ENCODE peak calls at places on chromosome 6, in five cellular contexts. L is endothelial cell of umbilical vein, Y is fibroblast of lung, M is trophoblast cell, W is GM23248. H is an unnamed sample.

GRCh38 chr6:114419175-114419574 is 76.4 kb upstream of the HS3ST5 start:
- DNase-seq in L (no peak), Y (peak; percentile 58), M (no peak), W (no peak), H (no peak)

GRCh38 chr6:158793432-158793831 is 25.7 kb downstream of the EZR start:
- DNase-seq in L (peak; percentile 37), Y (peak; percentile 61), M (peak; percentile 36), W (peak; percentile 66), H (peak; percentile 68)

GRCh38 chr6:140311146-140311545 is 936.7 kb upstream of the CITED2 start:
- DNase-seq in L (no peak), Y (peak; percentile 9), M (no peak), W (peak; percentile 25), H (no peak)

GRCh38 chr6:73747293-73747692 is 51.3 kb downstream of the CD109 start:
- DNase-seq in L (no peak), Y (no peak), M (no peak), W (no peak), H (no peak)

GRCh38 chr6:158688860-158689259 is 39.0 kb downstream of the SYTL3 start:
- DNase-seq in L (peak; percentile 20), Y (no peak), M (no peak), W (peak; percentile 50), H (no peak)

GRCh38 chr6:24078200-24078599 is 47.8 kb upstream of the NRSN1 start:
- DNase-seq in L (no peak), Y (peak; percentile 64), M (no peak), W (peak; percentile 78), H (no peak)

GRCh38 chr6:47357827-47358226 is 48.1 kb upstream of the TNFRSF21 start:
- DNase-seq in L (no peak), Y (no peak), M (no peak), W (no peak), H (no peak)

GRCh38 chr6:118335325-118335724 is 212.8 kb upstream of the PLN start:
- DNase-seq in L (no peak), Y (peak; percentile 38), M (no peak), W (no peak), H (no peak)

GRCh38 chr6:13342414-13343019 is 14.2 kb upstream of the TBC1D7 start:
- DNase-seq in L (no peak), Y (no peak), M (no peak), W (no peak), H (no peak)

GRCh38 chr6:53795254-53795701 is 473 bp downstream of the LRRC1 start:
- DNase-seq in L (no peak), Y (no peak), M (peak; percentile 32), W (no peak), H (no peak)

GRCh38 chr6:163837681-163838431 is 423.3 kb downstream of the QKI start:
- DNase-seq in L (no peak), Y (peak; percentile 56), M (no peak), W (peak; percentile 12), H (no peak)

GRCh38 chr6:4967301-4968030 is 36.4 kb downstream of the RPP40 start:
- DNase-seq in L (no peak), Y (no peak), M (peak; percentile 58), W (no peak), H (no peak)

GRCh38 chr6:9039258-9039657 is 603.9 kb upstream of the SLC35B3 start:
- DNase-seq in L (no peak), Y (no peak), M (no peak), W (no peak), H (no peak)

GRCh38 chr6:80245043-80245442 is 138.6 kb downstream of the BCKDHB start:
- DNase-seq in L (no peak), Y (no peak), M (no peak), W (no peak), H (no peak)

GRCh38 chr6:139530551-139530950 is 156.1 kb upstream of the CITED2 start:
- DNase-seq in L (no peak), Y (no peak), M (no peak), W (no peak), H (no peak)

GRCh38 chr6:140485740-140486467 is 1111.5 kb upstream of the CITED2 start:
- DNase-seq in L (peak; percentile 13), Y (peak; percentile 98), M (peak; percentile 56), W (peak; percentile 97), H (peak; percentile 8)

GRCh38 chr6:35216832-35217811 is 3.4 kb downstream of the SCUBE3 start:
- DNase-seq in L (no peak), Y (no peak), M (no peak), W (no peak), H (no peak)

GRCh38 chr6:156379946-156380707 is 397.1 kb upstream of the ARID1B start:
- DNase-seq in L (peak; percentile 69), Y (peak; percentile 74), M (peak; percentile 68), W (peak; percentile 38), H (no peak)

GRCh38 chr6:13359287-13359686 is 30.9 kb upstream of the TBC1D7 start:
- DNase-seq in L (no peak), Y (no peak), M (no peak), W (no peak), H (no peak)

GRCh38 chr6:143141442-143141841 is 80.8 kb downstream of the AIG1 start:
- DNase-seq in L (no peak), Y (no peak), M (no peak), W (peak; percentile 92), H (no peak)

GRCh38 chr6:166119116-166119911 is 48.3 kb downstream of the TBXT start:
- DNase-seq in L (no peak), Y (no peak), M (peak; percentile 44), W (no peak), H (no peak)

GRCh38 chr6:65680232-65680631 is 26.8 kb downstream of the EYS start:
- DNase-seq in L (no peak), Y (no peak), M (no peak), W (no peak), H (no peak)
- H2AFZ ChIP-seq in L (no peak overlapping the region), Y (no peak overlapping the region), M (no peak overlapping the region), W (no peak overlapping the region), H (no peak overlapping the region)

DNA sequence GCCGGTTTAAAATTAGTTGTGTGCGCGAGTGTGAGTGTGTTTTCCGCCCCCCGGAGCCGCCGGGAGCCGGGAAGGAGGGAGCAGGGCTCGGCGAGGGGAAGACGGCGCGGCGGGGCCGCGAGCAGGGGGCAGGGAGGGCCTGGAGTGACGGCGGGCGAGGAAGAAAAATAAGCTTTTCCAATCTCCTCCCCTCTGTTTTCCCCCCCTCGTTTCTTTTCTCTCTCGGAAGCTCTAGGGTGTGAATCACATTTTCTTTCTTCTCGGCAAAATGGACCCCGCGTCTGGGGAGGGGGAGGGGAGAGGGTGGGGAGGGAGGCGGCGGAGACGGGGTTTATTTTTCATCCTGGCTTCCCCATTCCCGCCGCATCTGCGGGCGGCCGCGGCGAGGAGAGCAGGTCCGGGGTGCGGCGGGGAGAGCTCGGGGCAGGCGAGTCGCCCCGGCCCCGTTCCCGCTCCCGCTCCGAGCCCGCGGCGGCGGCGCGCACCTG is 881 bp downstream of the BICRAL start:
- DNase-seq in L (peak; percentile 95), Y (peak; percentile 92), M (peak; percentile 50), W (peak; percentile 91), H (peak; percentile 62)
- H3K79me2 ChIP-seq in L (peaks cover 43% of the 10 kb centered on the region), Y (peaks cover 36% of the 10 kb centered on the region), M (peaks cover 14% of the 10 kb centered on the region), W (peaks cover 59% of the 10 kb centered on the region), H (peaks cover 53% of the 10 kb centered on the region)

DNA sequence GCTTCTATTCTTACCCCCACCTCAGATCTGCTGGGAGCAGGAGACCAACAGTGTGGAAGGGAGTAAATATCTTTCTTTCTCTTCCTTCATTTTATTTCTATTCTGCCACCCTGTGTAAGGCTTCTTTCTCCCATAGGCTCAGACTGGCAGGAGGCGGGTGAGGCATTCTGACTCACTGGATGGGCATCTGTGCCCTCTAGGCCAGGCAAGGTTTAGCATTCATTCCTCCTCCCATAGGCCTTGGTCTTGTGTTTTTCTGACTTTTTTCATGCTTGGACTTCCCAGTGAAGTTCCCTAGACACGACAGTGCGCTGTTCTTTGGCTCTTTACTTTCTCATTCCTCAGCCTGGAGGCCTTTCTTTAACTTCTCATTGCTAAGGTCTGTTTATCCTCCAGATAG is 235.2 kb downstream of the SYNE1 start:
- DNase-seq in L (peak; percentile 8), Y (peak; percentile 47), M (peak; percentile 43), W (peak; percentile 67), H (peak; percentile 63)
- H3K27ac ChIP-seq in L (no peak overlapping the region), Y (no peak overlapping the region), M (no peak overlapping the region), W (peak overlapping the region; percentile 22), H (peak overlapping the region; percentile 46)

DNA sequence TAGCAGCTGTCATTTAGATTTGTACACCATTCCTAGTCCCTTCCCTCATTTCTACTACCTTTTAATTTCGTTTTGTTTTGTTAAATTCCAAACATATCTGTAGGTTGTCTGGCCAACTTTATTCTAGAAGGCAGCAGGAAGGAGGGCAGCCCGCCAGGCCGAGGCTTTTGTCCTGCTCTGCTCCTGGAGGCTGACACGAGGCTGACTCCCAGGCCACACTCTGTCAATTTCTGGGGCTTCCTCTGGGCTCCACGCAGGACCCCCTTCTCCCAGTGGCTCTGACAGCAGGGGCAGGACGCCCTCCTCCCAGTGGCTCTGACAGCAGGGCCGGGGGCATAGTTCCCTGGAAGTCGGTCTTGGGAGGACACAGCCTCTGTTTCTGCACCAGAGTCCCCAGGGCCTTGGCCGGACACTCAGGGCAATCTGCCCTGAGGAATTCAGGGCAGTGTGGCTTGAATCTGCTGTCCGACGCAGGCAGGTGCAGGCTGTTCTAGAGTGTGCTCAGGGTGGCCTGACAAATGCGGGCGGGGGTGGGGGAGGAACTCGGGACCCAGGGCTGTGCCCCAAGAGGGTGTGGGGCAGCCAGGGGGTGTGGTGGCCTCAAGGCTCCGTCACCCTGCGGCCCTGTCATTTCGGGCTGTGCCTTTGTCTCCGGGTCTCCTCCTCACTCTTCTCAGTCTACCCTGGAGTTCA is 11.8 kb downstream of the SMOC2 start:
- DNase-seq in L (no peak), Y (no peak), M (peak; percentile 10), W (no peak), H (no peak)
- H2AFZ ChIP-seq in L (no peak overlapping the region), Y (no peak overlapping the region), M (no peak overlapping the region), W (no peak overlapping the region), H (no peak overlapping the region)

GRCh38 chr6:41083072-41083471 is 10.3 kb downstream of the NFYA start:
- DNase-seq in L (no peak), Y (no peak), M (no peak), W (no peak), H (no peak)
- H3K79me2 ChIP-seq in L (peaks cover 48% of the 10 kb centered on the region), Y (peaks cover 16% of the 10 kb centered on the region), M (peaks cover 4% of the 10 kb centered on the region), W (peaks cover 68% of the 10 kb centered on the region), H (peaks cover 23% of the 10 kb centered on the region)

GRCh38 chr6:135503703-135504475 is 6.3 kb upstream of the AHI1 start:
- DNase-seq in L (no peak), Y (no peak), M (no peak), W (no peak), H (no peak)

GRCh38 chr6:135506270-135506997 is 8.9 kb upstream of the AHI1 start:
- DNase-seq in L (peak; percentile 61), Y (peak; percentile 51), M (no peak), W (peak; percentile 73), H (peak; percentile 45)

GRCh38 chr6:135505648-135506047 is 8.1 kb upstream of the AHI1 start:
- DNase-seq in L (no peak), Y (no peak), M (no peak), W (peak; percentile 10), H (no peak)

GRCh38 chr6:135505222-135505621 is 7.7 kb upstream of the AHI1 start:
- DNase-seq in L (no peak), Y (no peak), M (no peak), W (no peak), H (no peak)

DNA sequence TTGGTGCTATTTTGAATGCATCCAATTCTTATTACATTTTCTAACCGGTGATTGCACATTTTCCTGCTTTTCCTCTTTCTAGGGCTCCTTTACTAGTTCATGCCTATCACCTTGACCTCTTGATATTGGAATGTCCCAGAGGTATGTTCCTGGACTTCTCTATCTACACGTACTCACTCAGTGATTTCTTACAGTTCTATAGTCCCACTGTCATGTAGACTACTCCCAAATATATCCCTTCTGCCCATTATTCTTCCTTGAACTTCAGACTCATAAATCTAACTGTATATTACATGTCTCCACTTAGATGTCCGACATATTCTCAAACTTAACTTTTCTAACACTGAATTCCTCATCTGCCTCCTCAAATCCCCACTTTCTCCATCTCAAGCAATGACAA is 7.2 kb upstream of the AHI1 start:
- DNase-seq in L (no peak), Y (no peak), M (no peak), W (no peak), H (no peak)
- H3K27ac ChIP-seq in L (no peak overlapping the region), Y (no peak overlapping the region), M (no peak overlapping the region), W (no peak overlapping the region), H (no peak overlapping the region)